ENCODE peak calls at places on chromosomes 13 and 19, in four cellular contexts. H, K, F and N are unnamed samples.

GRCh38 chr13:107427531-107427930 is 787.8 kb downstream of the LIG4 start:
- DNase-seq in K (no peak), F (no peak), H (no peak), N (no peak)

GRCh38 chr19:33446156-33446917 is 72.8 kb downstream of the CEBPG start:
- DNase-seq in H (no peak), F (no peak), K (no peak), N (peak; percentile 30)

GRCh38 chr19:52307275-52307674 is 10.3 kb downstream of the ZNF480 start:
- DNase-seq in H (peak; percentile 17), K (peak; percentile 29), F (no peak), N (no peak)

GRCh38 chr13:49308977-49309408 is 61.3 kb downstream of the CDADC1 start:
- DNase-seq in H (peak; percentile 71), K (no peak), F (no peak), N (no peak)

GRCh38 chr19:35216833-35217707 is 11.5 kb downstream of the FAM187B start:
- DNase-seq in H (no peak), F (no peak), K (peak; percentile 93), N (no peak)

GRCh38 chr19:13095393-13095784 is 7.3 kb downstream of the LYL1 start:
- DNase-seq in F (no peak), K (peak; percentile 60), H (no peak), N (no peak)

GRCh38 chr13:89514534-89515312 is 1832.8 kb upstream of the MIR17HG start:
- DNase-seq in K (no peak), F (peak; percentile 92), H (peak; percentile 75), N (no peak)

GRCh38 chr13:106561551-106562170 is 6.3 kb downstream of the ARGLU1 start:
- DNase-seq in H (no peak), F (no peak), K (no peak), N (no peak)

GRCh38 chr19:47658431-47659383 is 49.8 kb downstream of the BICRA start:
- DNase-seq in H (no peak), K (no peak), F (no peak), N (peak; percentile 30)

GRCh38 chr19:19262190-19263057 is 10.7 kb downstream of the TM6SF2 start:
- DNase-seq in H (no peak), K (no peak), F (no peak), N (no peak)

GRCh38 chr13:24893863-24894262 is 129.9 kb downstream of the RNF17 start:
- DNase-seq in F (no peak), K (no peak), H (no peak), N (no peak)

GRCh38 chr19:17965370-17966114 is 1.4 kb upstream of the KCNN1 start:
- DNase-seq in H (no peak), F (no peak), K (no peak), N (no peak)

GRCh38 chr13:112177459-112177858 is 110.5 kb downstream of the SOX1 start:
- DNase-seq in F (no peak), H (no peak), K (no peak), N (no peak)

GRCh38 chr13:30572859-30573275 is 44.9 kb upstream of the USPL1 start:
- DNase-seq in H (peak; percentile 47), F (no peak), K (peak; percentile 63), N (no peak)

GRCh38 chr19:4694211-4694987 is 24.3 kb upstream of the MYDGF start:
- DNase-seq in H (peak; percentile 92), K (peak; percentile 98), F (peak; percentile 99), N (no peak)

GRCh38 chr13:99724633-99725517 is 223.6 kb downstream of the TM9SF2 start:
- DNase-seq in H (no peak), F (no peak), K (no peak), N (no peak)

GRCh38 chr19:7953576-7953975 is 10.1 kb upstream of the TIMM44 start:
- DNase-seq in F (no peak), H (no peak), K (no peak), N (no peak)

GRCh38 chr19:33052352-33052972 is 12.2 kb downstream of the RHPN2 start:
- DNase-seq in F (peak; percentile 27), H (peak; percentile 30), K (no peak), N (no peak)

GRCh38 chr13:46202188-46202795 is 9.4 kb upstream of the LRRC63 start:
- DNase-seq in H (no peak), F (no peak), K (peak; percentile 28), N (no peak)

GRCh38 chr13:27170221-27170520 is 1.4 kb downstream of the USP12 start:
- DNase-seq in F (peak; percentile 38), H (peak; percentile 71), K (no peak), N (no peak)

GRCh38 chr13:53137777-53138176 is 109.2 kb downstream of the OLFM4 start:
- DNase-seq in F (no peak), H (peak; percentile 49), K (no peak), N (no peak)

GRCh38 chr13:87678353-87678752 is 7.2 kb downstream of the SLITRK5 start:
- DNase-seq in F (no peak), H (no peak), K (peak; percentile 47), N (no peak)

GRCh38 chr19:17997969-17998826 is 9.8 kb upstream of the ARRDC2 start:
- DNase-seq in K (peak; percentile 67), H (no peak), F (no peak), N (no peak)

GRCh38 chr19:42201489-42202289 is 15.8 kb downstream of the DEDD2 start:
- DNase-seq in K (no peak), H (no peak), F (no peak), N (peak; percentile 79)

GRCh38 chr13:111789011-111789410 is 277.9 kb upstream of the SOX1 start:
- DNase-seq in F (no peak), K (no peak), H (no peak), N (no peak)

GRCh38 chr13:58893396-58893795 is 1261.9 kb downstream of the PCDH17 start:
- DNase-seq in F (no peak), K (no peak), H (no peak), N (no peak)

GRCh38 chr13:31638577-31638976 is 100.7 kb upstream of the RXFP2 start:
- DNase-seq in F (no peak), K (no peak), H (peak; percentile 47), N (no peak)

GRCh38 chr19:15935167-15935702 is 906 bp upstream of the CYP4F11 start:
- DNase-seq in F (no peak), H (no peak), K (peak; percentile 89), N (no peak)

GRCh38 chr13:74090869-74091605 is 43.2 kb downstream of the KLF12 start:
- DNase-seq in H (no peak), F (no peak), K (no peak), N (no peak)

GRCh38 chr19:55638864-55639359 is 1.9 kb upstream of the ZNF580 start:
- DNase-seq in H (no peak), F (no peak), K (peak; percentile 60), N (no peak)

GRCh38 chr19:15191982-15192381 is 8.8 kb downstream of the NOTCH3 start:
- DNase-seq in K (no peak), H (no peak), F (no peak), N (no peak)

GRCh38 chr13:68810660-68811059 is 1297.0 kb upstream of the ATXN8OS start:
- DNase-seq in F (no peak), K (peak; percentile 4), H (no peak), N (no peak)

GRCh38 chr13:40568672-40569350 is 97.6 kb downstream of the FOXO1 start:
- DNase-seq in K (no peak), F (no peak), H (no peak), N (no peak)

GRCh38 chr13:22793598-22794134 is 387.1 kb upstream of the SGCG start:
- DNase-seq in F (no peak), K (no peak), H (no peak), N (no peak)

GRCh38 chr19:5094768-5095567 is 126.1 kb downstream of the KDM4B start:
- DNase-seq in K (no peak), F (no peak), H (no peak), N (no peak)

GRCh38 chr19:43664008-43664407 is 6.0 kb downstream of the PLAUR start:
- DNase-seq in K (no peak), H (no peak), F (no peak), N (no peak)